ENCODE peak calls at places on chromosomes 5 and 9, in five cellular contexts. V is GM06990, K is tibial artery, Q is epithelial cell of esophagus, G is fibroblast of mammary gland. B is an unnamed sample.

GRCh38 chr5:42870882-42871418 is 59.3 kb upstream of the SELENOP start:
- DNase-seq in V (no peak), K (no peak), Q (peak), G (no peak), B (peak)

GRCh38 chr5:132074772-132075718 is 1.5 kb downstream of the CSF2 start:
- DNase-seq in V (no peak), K (no peak), Q (peak), G (no peak), B (no peak)

GRCh38 chr5:36392818-36393217 is 91.1 kb upstream of the RANBP3L start:
- DNase-seq in V (no peak), K (no peak), Q (peak), G (peak), B (peak)

GRCh38 chr5:112294126-112294525 is 125.0 kb downstream of the EPB41L4A start:
- DNase-seq in V (no peak), K (no peak), Q (no peak), G (no peak), B (no peak)

GRCh38 chr5:63959177-63959982 is 2.9 kb downstream of the HTR1A start:
- DNase-seq in V (no peak), K (no peak), Q (peak), G (peak), B (peak)

GRCh38 chr5:179866241-179867078 is 7.8 kb upstream of the MRNIP start:
- DNase-seq in V (no peak), K (no peak), Q (peak), G (peak), B (peak)

GRCh38 chr5:33260098-33260497 is 180.7 kb upstream of the TARS1 start:
- DNase-seq in V (no peak), K (no peak), Q (no peak), G (peak), B (no peak)

GRCh38 chr5:75265731-75266130 is 29.1 kb upstream of the ANKRD31 start:
- DNase-seq in V (no peak), K (no peak), Q (peak), G (peak), B (peak)

GRCh38 chr5:102811962-102812361 is 56.9 kb downstream of the PAM start:
- DNase-seq in V (no peak), K (no peak), Q (peak), G (peak), B (peak)

GRCh38 chr5:149235841-149236240 is 35.8 kb upstream of the AFAP1L1 start:
- DNase-seq in V (no peak), K (no peak), Q (no peak), G (no peak), B (no peak)

GRCh38 chr5:2186472-2187015 is 303.8 kb upstream of the IRX4 start:
- DNase-seq in V (no peak), K (no peak), Q (no peak), G (no peak), B (no peak)

GRCh38 chr5:52822437-52822836 is 34.7 kb downstream of the ITGA1 start:
- DNase-seq in V (no peak), K (peak), Q (no peak), G (peak), B (no peak)

GRCh38 chr9:133707761-133708122 is 30.4 kb downstream of the SARDH start:
- DNase-seq in V (no peak), K (no peak), Q (no peak), G (no peak), B (no peak)

GRCh38 chr5:75558221-75558620 is 46.5 kb downstream of the POLK start:
- DNase-seq in V (no peak), K (no peak), Q (no peak), G (no peak), B (no peak)

GRCh38 chr5:135813758-135814157 is 20.7 kb upstream of the SLC25A48 start:
- DNase-seq in V (no peak), K (no peak), Q (no peak), G (no peak), B (no peak)

GRCh38 chr5:61801174-61801573 is 469.1 kb downstream of the ZSWIM6 start:
- DNase-seq in V (no peak), K (no peak), Q (no peak), G (no peak), B (no peak)

GRCh38 chr9:89236955-89237573 is 58.4 kb upstream of the SHC3 start:
- DNase-seq in V (no peak), K (no peak), Q (peak), G (no peak), B (peak)

GRCh38 chr5:52804978-52805377 is 17.3 kb downstream of the ITGA1 start:
- DNase-seq in V (no peak), K (no peak), Q (no peak), G (no peak), B (no peak)

GRCh38 chr5:73160239-73160671 is 12.7 kb upstream of the TMEM174 start:
- DNase-seq in V (peak), K (no peak), Q (no peak), G (no peak), B (no peak)

GRCh38 chr9:113563856-113564514 is 100.5 kb downstream of the RGS3 start:
- DNase-seq in V (no peak), K (peak), Q (no peak), G (no peak), B (no peak)

GRCh38 chr9:25003686-25004085 is 458.0 kb upstream of the IZUMO3 start:
- DNase-seq in V (no peak), K (no peak), Q (no peak), G (no peak), B (no peak)

GRCh38 chr5:146718628-146719027 is 159.9 kb downstream of the PPP2R2B start:
- DNase-seq in V (no peak), K (no peak), Q (peak), G (no peak), B (peak)

GRCh38 chr5:24642022-24642421 is 2.8 kb downstream of the CDH10 start:
- DNase-seq in V (no peak), K (no peak), Q (peak), G (peak), B (peak)
- H3K4me3 ChIP-seq in V (no peak), K (no peak), Q (no peak), G (no peak), B (no peak)

DNA sequence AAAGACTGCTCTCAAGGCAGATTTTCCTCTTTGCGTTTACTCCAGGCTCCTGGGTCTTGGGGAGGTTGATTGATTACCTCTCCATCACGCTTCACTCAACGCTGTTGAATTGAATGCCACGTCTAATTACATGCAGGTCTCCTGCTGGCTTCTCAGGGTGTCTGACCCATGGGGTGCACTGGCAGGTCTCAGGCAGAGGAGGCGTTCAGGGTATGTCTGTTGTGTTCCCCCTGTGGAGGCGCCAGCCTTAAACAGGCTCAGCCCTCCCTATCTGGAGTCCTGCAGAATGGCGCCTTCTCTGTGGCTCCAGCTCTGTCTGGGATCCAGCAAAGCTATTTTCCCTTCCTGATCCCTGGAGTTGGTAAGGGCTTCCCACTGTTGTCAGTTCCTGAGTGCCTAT is 149.9 kb downstream of the NTRK2 start:
- DNase-seq in V (no peak), K (no peak), Q (no peak), G (no peak), B (no peak)
- TF ChIP-seq CTCF in V (no peak), K (no peak), Q (no peak), G (no peak), B (no peak)

GRCh38 chr9:136661641-136662325 is 933 bp upstream of the EGFL7 start:
- DNase-seq in V (no peak), K (no peak), Q (no peak), G (no peak), B (no peak)
- H3K4me3 ChIP-seq in V (no peak), K (no peak), Q (no peak), G (no peak), B (no peak)

DNA sequence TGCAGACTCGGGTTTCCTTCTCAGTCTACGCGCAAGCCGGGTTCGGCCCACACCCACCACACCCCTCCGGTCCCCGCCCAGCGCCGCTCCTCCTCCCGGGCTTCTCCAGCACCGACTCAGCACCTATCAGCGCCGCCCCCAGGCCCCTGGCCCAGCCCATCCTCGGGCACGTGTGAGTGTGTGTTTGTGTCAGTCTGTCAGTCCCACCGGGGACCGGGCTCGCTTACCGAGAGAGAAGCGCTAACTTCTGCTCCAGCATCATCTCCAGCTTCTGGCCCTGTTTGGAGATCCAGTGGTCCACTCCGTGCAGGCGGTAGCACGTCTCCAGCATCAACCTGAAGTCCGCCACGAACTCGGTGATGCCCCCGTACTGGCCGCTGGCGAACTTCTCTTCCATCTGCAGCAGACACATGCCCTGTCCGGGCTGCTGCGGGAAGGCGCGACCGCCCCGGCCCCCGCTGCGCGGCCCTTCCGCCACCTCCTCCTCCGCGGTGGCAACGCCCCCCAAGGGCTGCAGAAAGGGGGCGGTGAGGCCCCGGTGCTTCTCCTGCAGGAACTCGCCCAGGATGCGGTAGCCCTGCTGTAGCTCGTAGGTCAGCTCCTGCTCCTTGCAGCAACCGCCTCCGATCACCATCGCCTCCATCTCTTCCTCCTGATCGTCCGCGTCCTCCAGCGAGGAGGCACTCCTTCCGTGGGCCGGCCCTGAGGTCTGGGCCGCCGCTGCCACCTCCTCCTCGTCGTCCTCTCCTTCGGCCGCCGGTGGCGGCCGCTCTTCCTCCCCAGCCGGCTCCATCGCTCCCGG is 8.3 kb downstream of the RANBP6 start:
- DNase-seq in V (peak), K (peak), Q (peak), G (peak), B (peak)
- TF ChIP-seq CTCF in V (no peak), K (no peak), Q (no peak), G (no peak), B (no peak)

GRCh38 chr5:79021753-79022152 is 36.6 kb upstream of the ARSB start:
- DNase-seq in V (no peak), K (no peak), Q (no peak), G (no peak), B (no peak)

GRCh38 chr5:79020861-79021561 is 35.9 kb upstream of the ARSB start:
- DNase-seq in V (peak), K (peak), Q (peak), G (peak), B (peak)

GRCh38 chr5:79023947-79024346 is 38.8 kb upstream of the ARSB start:
- DNase-seq in V (no peak), K (no peak), Q (no peak), G (no peak), B (no peak)

GRCh38 chr5:79023323-79023722 is 38.2 kb upstream of the ARSB start:
- DNase-seq in V (no peak), K (no peak), Q (no peak), G (no peak), B (no peak)

DNA sequence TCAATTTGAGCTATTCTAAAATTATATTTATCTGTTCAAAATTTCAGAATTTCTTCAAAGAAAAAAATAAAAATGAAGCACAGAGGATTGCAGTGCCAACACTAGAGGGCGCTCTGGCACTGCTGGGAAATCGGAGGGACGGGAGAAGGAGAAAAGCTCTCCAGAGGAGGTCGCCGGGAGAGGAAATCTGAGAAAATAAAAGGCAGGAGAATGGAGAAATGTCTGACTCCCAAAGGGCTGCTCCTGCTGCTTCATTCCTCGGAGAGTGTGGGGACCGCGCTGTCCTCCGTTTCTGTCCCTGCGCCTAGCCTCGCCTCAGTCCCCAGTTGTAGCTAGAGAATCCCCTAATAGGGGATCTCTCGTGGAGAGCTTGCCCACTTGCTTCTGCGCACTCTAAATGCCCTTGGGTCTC is 40.0 kb upstream of the ARSB start:
- DNase-seq in V (peak), K (peak), Q (peak), G (peak), B (peak)
- H3K4me3 ChIP-seq in V (peak), K (no peak), Q (peak), G (peak), B (no peak)

DNA sequence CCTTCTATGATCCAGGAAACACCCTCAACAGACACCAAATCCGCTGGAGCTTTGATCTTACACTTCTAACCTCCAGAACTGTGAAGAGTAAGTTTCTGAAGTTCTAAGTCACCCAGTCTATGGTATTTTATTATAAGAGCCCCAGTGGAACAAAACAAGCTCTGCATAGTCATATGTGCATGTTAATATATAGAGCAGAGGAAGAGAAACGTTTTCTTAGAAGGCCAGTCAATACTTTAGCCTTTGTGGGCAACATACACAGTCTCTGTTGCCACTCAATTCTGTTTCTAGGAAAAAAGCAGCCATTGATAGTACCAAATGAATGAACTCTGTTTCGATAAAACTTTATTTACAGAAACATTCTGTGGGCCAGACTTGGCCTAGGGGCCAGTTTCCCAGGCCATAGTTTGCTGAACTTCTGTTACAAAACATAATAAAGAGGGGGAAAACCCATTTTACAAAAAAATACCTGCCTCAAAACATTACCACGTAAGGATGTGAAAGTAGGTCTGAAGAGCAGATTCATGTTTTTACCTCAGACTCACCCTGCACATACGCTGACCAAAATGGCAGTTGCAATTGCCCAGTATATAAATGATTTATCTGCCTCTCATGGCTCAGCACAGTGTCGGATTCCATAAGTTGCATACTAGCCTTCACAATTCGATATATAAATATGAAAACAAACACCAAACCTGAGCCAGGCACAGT is 350.5 kb downstream of the SLIT3 start:
- DNase-seq in V (no peak), K (no peak), Q (no peak), G (no peak), B (no peak)
- TF ChIP-seq CTCF in V (no peak), K (no peak), Q (no peak), G (no peak), B (no peak)

B was measured in bronchial epithelial cell.